ENCODE peak calls at places on chromosomes 4 and X, in four cellular contexts. O is osteocyte, V is H9, G is nephron progenitor cell. D is an unnamed sample.
A peak's percentile ranks its signal among the peaks of the same experiment; 100 is the strongest.

GRCh38 chrX:133670394-133670793 is 255.1 kb upstream of the GPC4 start:
- DNase-seq in V (no peak), G (peak; percentile 32), O (no peak), D (peak; percentile 35)

GRCh38 chr4:155248002-155248896 is 39.8 kb downstream of the NPY2R start:
- DNase-seq in O (no peak), V (peak; percentile 50), G (no peak), D (peak; percentile 90)

GRCh38 chrX:48592971-48593370 is 4.3 kb upstream of the WDR13 start:
- DNase-seq in G (no peak), O (no peak), V (no peak), D (no peak)

GRCh38 chrX:40104649-40105015 is 6.9 kb upstream of the BCOR start:
- DNase-seq in O (no peak), V (no peak), G (no peak), D (peak; percentile 53)

GRCh38 chr4:113588895-113589668 is 172.5 kb downstream of the CAMK2D start:
- DNase-seq in V (no peak), G (no peak), O (no peak), D (no peak)

GRCh38 chrX:13044441-13044840 is at the start of gene FAM9C:
- DNase-seq in V (no peak), O (no peak), G (no peak), D (no peak)

GRCh38 chrX:151711787-151712186 is 4.0 kb upstream of the FATE1 start:
- DNase-seq in O (no peak), G (no peak), V (peak; percentile 38), D (no peak)

GRCh38 chrX:55638933-55639332 is 15.7 kb downstream of the FOXR2 start:
- DNase-seq in O (no peak), V (no peak), G (no peak), D (no peak)

GRCh38 chrX:63751481-63751880 is 33.5 kb downstream of the ARHGEF9 start:
- DNase-seq in G (no peak), O (no peak), V (no peak), D (no peak)

GRCh38 chr4:2354127-2354526 is 64.3 kb downstream of the ZFYVE28 start:
- DNase-seq in G (no peak), V (peak; percentile 40), O (no peak), D (peak; percentile 59)
- TF ChIP-seq CTCF in G (no peak), V (peak; percentile 56), O (peak; percentile 47), D (peak; percentile 52)

GRCh38 chr4:17489721-17490120 is 22.2 kb downstream of the QDPR start:
- DNase-seq in V (no peak), G (no peak), O (no peak), D (no peak)
- TF ChIP-seq CTCF in V (no peak), G (no peak), O (no peak), D (no peak)

DNA sequence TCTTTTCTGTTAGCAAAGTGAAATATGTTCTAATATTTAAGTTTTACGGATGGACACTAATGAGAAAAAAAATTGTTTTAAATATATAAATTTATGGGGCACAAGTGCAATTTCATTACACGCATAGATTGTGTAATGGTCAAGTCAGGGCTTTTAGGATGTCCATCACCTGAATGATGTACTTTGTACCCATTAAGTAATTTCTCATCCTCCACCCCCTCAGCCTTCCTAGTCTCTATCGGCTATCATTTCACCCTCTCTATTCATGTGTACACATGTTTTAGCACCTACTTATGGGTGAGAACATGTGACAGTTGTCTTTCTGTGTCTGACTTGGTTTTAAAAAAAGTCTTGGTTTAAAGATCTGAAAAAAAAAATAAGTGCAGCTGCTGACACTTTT is 616.0 kb downstream of the IQCM start:
- DNase-seq in V (no peak), O (no peak), G (no peak), D (no peak)
- TF ChIP-seq CTCF in V (no peak), O (no peak), G (no peak), D (no peak)

GRCh38 chr4:102501635-102502382 is 650 bp downstream of the NFKB1 start:
- DNase-seq in G (peak; percentile 71), V (peak; percentile 55), O (peak; percentile 90), D (peak; percentile 77)
- TF ChIP-seq CTCF in G (no peak), V (no peak), O (no peak), D (peak; percentile 7)

D was measured in neural progenitor cell.